ENCODE peak calls at places on chromosomes 6 and 20, in six cellular contexts. W, Q, R, C, N and H are unnamed samples. For H3K27me3, the result is how much of the 10 kb centered on the place peaks cover.

GRCh38 chr6:110476046-110476849 is at the start of gene SLC22A16:
- DNase-seq in Q (no peak), R (no peak), C (no peak), N (no peak), W (no peak), H (peak)

GRCh38 chr20:23272176-23273029 is 78.2 kb upstream of the NXT1 start:
- DNase-seq in W (no peak), Q (no peak), C (no peak), R (no peak), N (no peak), H (no peak)

GRCh38 chr6:41348934-41349333 is 13.5 kb downstream of the NCR2 start:
- DNase-seq in Q (no peak), R (no peak), N (no peak), W (no peak), C (no peak), H (no peak)

GRCh38 chr6:46772038-46772437 is 21.2 kb upstream of the MEP1A start:
- DNase-seq in N (no peak), R (no peak), C (no peak), W (no peak), Q (no peak), H (no peak)

GRCh38 chr6:73722318-73723060 is 26.5 kb downstream of the CD109 start:
- DNase-seq in C (no peak), Q (peak), W (no peak), R (peak), N (no peak), H (no peak)

GRCh38 chr6:109024368-109024767 is 70.3 kb downstream of the SESN1 start:
- DNase-seq in R (no peak), Q (peak), W (no peak), C (no peak), N (no peak), H (no peak)

GRCh38 chr20:52731086-52731485 is 241.1 kb upstream of the TSHZ2 start:
- DNase-seq in C (no peak), Q (no peak), W (peak), R (no peak), N (no peak), H (no peak)

GRCh38 chr20:33516882-33517281 is 27.0 kb downstream of the CBFA2T2 start:
- DNase-seq in C (no peak), R (no peak), W (no peak), Q (peak), N (no peak), H (no peak)

GRCh38 chr6:163634514-163635171 is 220.1 kb downstream of the QKI start:
- DNase-seq in N (no peak), W (peak), R (no peak), C (no peak), Q (no peak), H (no peak)

GRCh38 chr6:134345780-134346179 is 27.9 kb upstream of the SGK1 start:
- DNase-seq in N (no peak), C (no peak), R (no peak), Q (no peak), W (no peak), H (no peak)

GRCh38 chr6:44028767-44029166 is 98.5 kb downstream of the MRPL14 start:
- DNase-seq in Q (peak), C (no peak), N (no peak), W (peak), R (no peak), H (no peak)

GRCh38 chr20:1687053-1687452 is 29.5 kb upstream of the SIRPG start:
- DNase-seq in Q (no peak), W (no peak), C (no peak), R (no peak), N (no peak), H (no peak)

GRCh38 chr20:15100506-15101160 is 763.2 kb upstream of the FLRT3 start:
- DNase-seq in C (no peak), R (no peak), Q (peak), N (no peak), W (no peak), H (no peak)

GRCh38 chr20:4160761-4161305 is 145.5 kb upstream of the RNF24 start:
- DNase-seq in Q (peak), C (no peak), R (peak), N (no peak), W (peak), H (no peak)

GRCh38 chr6:44072959-44073611 is 54.2 kb downstream of the MRPL14 start:
- DNase-seq in Q (peak), W (peak), N (peak), C (peak), R (peak), H (peak)

GRCh38 chr6:95518630-95519227 is 58.6 kb upstream of the MANEA start:
- DNase-seq in R (no peak), N (no peak), W (no peak), Q (no peak), C (no peak), H (no peak)

GRCh38 chr6:118298476-118298875 is 249.6 kb upstream of the PLN start:
- DNase-seq in R (no peak), W (no peak), C (no peak), Q (peak), N (no peak), H (no peak)

GRCh38 chr6:118296129-118296852 is 251.8 kb upstream of the PLN start:
- DNase-seq in R (no peak), C (no peak), W (no peak), Q (peak), N (no peak), H (no peak)

GRCh38 chr6:118297821-118298220 is 250.3 kb upstream of the PLN start:
- DNase-seq in N (no peak), C (no peak), Q (no peak), W (no peak), R (no peak), H (no peak)

GRCh38 chr6:118295336-118295735 is 252.8 kb upstream of the PLN start:
- DNase-seq in C (no peak), Q (no peak), R (peak), W (no peak), N (no peak), H (no peak)

GRCh38 chr6:118294906-118295305 is 253.2 kb upstream of the PLN start:
- DNase-seq in N (no peak), Q (no peak), R (no peak), C (no peak), W (no peak), H (no peak)
- H3K27me3 ChIP-seq in N (under half), Q (under half), R (under half), C (under half), W (under half), H (under half)

DNA sequence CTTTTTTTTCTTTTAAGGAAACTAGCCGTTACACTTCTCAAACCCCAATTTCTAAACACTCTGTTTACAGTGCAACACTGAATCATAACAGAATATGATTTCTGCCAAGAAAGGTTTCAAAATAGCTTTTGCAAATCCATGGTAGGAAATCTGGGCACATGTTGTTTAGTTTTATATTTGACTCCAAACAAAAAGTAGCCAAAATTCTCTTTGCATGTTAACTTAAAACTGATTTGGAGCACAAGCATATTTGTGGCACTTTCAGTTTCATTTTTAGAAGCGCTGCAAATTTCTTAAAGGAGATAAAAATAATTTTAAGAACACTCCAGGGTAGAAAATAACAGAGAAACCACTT is 140.5 kb upstream of the CARMIL1 start:
- DNase-seq in C (no peak), W (no peak), Q (no peak), N (peak), R (no peak), H (no peak)
- H3K4me3 ChIP-seq in C (peak), W (no peak), Q (peak), N (peak), R (no peak), H (peak)

DNA sequence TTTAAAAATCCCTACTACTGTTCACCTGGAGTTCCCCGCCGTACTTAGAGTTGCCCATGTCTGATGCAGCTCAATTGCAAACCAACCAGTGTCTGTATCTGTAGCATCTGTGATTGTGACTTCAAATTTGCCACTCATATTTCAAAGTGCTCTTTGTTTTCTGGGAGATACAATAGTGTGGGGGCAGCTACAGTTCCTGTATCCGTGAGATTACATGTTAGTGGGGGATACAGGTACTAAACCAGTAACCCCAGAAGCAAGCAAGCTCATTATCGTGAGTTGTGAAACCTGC is 140.9 kb downstream of the ANKRD60 start:
- DNase-seq in Q (no peak), C (no peak), N (no peak), R (no peak), W (no peak), H (no peak)
- H3K27me3 ChIP-seq in Q (under half), C (under half), N (under half), R (under half), W (under half), H (under half)

GRCh38 chr6:127514396-127515227 is 4.5 kb downstream of the MTCL3 start:
- DNase-seq in Q (peak), N (peak), W (peak), C (peak), R (peak), H (no peak)
- H3K4me3 ChIP-seq in Q (peak), N (peak), W (peak), C (peak), R (peak), H (peak)

DNA sequence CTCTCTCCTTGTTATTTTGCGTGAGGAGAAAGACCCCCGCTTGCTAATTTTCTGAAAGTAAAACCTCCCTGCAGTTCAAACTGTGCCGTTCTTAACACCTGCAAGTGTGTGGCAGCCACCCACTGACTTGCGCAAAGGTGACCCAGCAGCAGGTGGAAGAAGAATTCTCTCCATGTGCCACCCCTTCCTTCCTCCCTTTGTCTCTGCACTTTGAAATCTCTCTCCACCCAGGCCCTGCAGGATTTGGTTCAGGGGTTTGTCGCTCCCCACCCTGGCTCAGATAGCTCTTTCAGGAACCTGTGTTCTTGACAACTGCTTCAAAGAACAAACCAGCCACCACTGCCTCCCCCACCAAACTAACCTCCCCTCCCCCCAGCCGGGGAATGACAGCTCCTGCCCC is 41.4 kb downstream of the ZNF831 start:
- DNase-seq in C (no peak), Q (no peak), W (peak), R (no peak), N (peak), H (no peak)
- H3K27me3 ChIP-seq in C (under half), Q (under half), W (under half), R (under half), N (under half), H (under half)

GRCh38 chr6:112501705-112502104 is 154.6 kb downstream of the RFPL4B start:
- DNase-seq in Q (peak), N (no peak), C (no peak), R (no peak), W (no peak), H (no peak)

GRCh38 chr6:112502348-112503130 is 155.4 kb downstream of the RFPL4B start:
- DNase-seq in W (no peak), R (no peak), N (no peak), C (no peak), Q (peak), H (no peak)

GRCh38 chr6:112503210-112503609 is 156.1 kb downstream of the RFPL4B start:
- DNase-seq in W (no peak), C (no peak), Q (peak), N (no peak), R (no peak), H (no peak)
- H3K4me3 ChIP-seq in W (no peak), C (no peak), Q (no peak), N (no peak), R (no peak), H (no peak)

GRCh38 chr6:30260036-30260504 is 46.9 kb upstream of the TRIM26 start:
- DNase-seq in N (peak), R (no peak), Q (no peak), C (peak), W (peak), H (no peak)
- H3K27me3 ChIP-seq in N (under half), R (under half), Q (under half), C (under half), W (under half), H (under half)

DNA sequence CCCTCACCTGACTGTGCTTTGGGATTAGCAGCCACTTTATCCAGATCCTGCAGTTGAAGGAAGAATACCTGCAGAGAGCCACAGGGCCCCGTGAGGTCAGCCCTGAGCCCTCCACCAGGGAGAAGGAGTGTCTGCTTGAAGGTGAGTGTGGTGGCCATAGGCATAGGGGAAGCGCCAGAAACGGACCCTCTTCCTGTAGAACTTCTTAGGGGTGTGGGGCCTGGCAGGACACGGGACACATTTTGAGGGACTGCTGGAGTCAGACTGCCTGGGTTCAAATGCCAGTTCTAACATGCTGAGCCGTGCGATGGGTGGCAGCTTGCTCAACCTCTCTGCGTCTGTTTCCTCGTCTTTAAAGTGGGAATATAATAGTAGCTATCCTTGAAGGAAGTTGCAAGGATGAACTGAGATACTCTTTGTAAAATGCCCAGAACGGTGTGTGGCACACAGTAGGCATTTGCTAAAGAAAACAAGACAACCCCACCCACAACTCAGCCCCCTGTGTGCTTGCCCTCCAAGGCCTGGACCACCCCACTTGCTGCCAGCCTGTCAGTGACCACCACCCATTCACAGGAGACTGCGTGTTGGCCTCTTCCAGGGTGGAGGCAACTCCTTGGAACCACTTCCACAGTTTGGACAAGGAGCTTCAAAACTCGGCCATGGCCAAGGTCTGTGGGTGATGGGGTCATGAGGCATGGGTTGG is 4.8 kb upstream of the BAK1 start:
- DNase-seq in Q (no peak), W (peak), C (no peak), R (no peak), N (no peak), H (no peak)
- H3K4me3 ChIP-seq in Q (no peak), W (no peak), C (peak), R (no peak), N (peak), H (no peak)

GRCh38 chr6:27558028-27558724 is 85.3 kb upstream of the ZNF184 start:
- DNase-seq in Q (no peak), N (no peak), R (no peak), C (no peak), W (no peak), H (no peak)
- H3K27me3 ChIP-seq in Q (under half), N (under half), R (under half), C (half or more), W (under half), H (under half)

GRCh38 chr6:6001443-6001842 is 5.3 kb downstream of the NRN1 start:
- DNase-seq in C (no peak), R (no peak), Q (no peak), W (peak), N (no peak), H (no peak)

GRCh38 chr6:5998236-5998635 is 8.5 kb downstream of the NRN1 start:
- DNase-seq in C (no peak), R (no peak), Q (no peak), N (no peak), W (no peak), H (no peak)

GRCh38 chr6:5998741-5999687 is 7.7 kb downstream of the NRN1 start:
- DNase-seq in N (no peak), W (peak), Q (no peak), C (no peak), R (peak), H (no peak)

GRCh38 chr6:6002005-6002808 is 4.5 kb downstream of the NRN1 start:
- DNase-seq in N (no peak), Q (no peak), C (no peak), W (peak), R (peak), H (no peak)

GRCh38 chr6:5999688-6000608 is 6.8 kb downstream of the NRN1 start:
- DNase-seq in W (peak), N (no peak), C (no peak), Q (no peak), R (no peak), H (no peak)
- H3K4me3 ChIP-seq in W (peak), N (no peak), C (no peak), Q (no peak), R (no peak), H (no peak)